ENCODE peak calls at places on chromosome 6, in nine cellular contexts. V is uterus, W is IMR-90, C is upper lobe of right lung, G is colonic mucosa, S is ascending aorta, Y is Peyer's patch, R is heart right ventricle, N is SJCRH30. I is an unnamed sample. For H3K9me3, the result is how much of the 10 kb centered on the place peaks cover.

GRCh38 chr6:111534366-111534765 is 51.3 kb upstream of the REV3L start:
- DNase-seq in V (peak), W (peak), C (no peak), G (peak), S (no peak), Y (no peak), R (peak), N (peak), I (no peak)

GRCh38 chr6:135935951-135936601 is 84.6 kb downstream of the PDE7B start:
- DNase-seq in V (no peak), W (peak), C (no peak), G (no peak), S (no peak), Y (no peak), R (no peak), N (no peak), I (no peak)

GRCh38 chr6:78438135-78438534 is 429.2 kb upstream of the IRAK1BP1 start:
- DNase-seq in V (no peak), W (no peak), C (no peak), G (no peak), S (no peak), Y (no peak), R (no peak), N (no peak), I (no peak)

GRCh38 chr6:21384211-21384610 is 209.3 kb upstream of the SOX4 start:
- DNase-seq in V (no peak), W (no peak), C (no peak), G (no peak), S (no peak), Y (no peak), R (no peak), N (no peak), I (no peak)

GRCh38 chr6:399785-400517 is 8.4 kb downstream of the IRF4 start:
- DNase-seq in V (no peak), W (no peak), C (no peak), G (no peak), S (no peak), Y (no peak), R (no peak), N (no peak), I (no peak)

GRCh38 chr6:140537834-140538680 is 1163.6 kb upstream of the CITED2 start:
- DNase-seq in V (peak), W (peak), C (no peak), G (no peak), S (no peak), Y (no peak), R (no peak), N (peak), I (no peak)

GRCh38 chr6:3584611-3585010 is 127.8 kb upstream of the SLC22A23 start:
- DNase-seq in V (no peak), W (no peak), C (no peak), G (no peak), S (no peak), Y (no peak), R (no peak), N (no peak), I (no peak)

GRCh38 chr6:56534680-56535419 is 107.8 kb downstream of the DST start:
- DNase-seq in V (no peak), W (no peak), C (no peak), G (no peak), S (no peak), Y (no peak), R (no peak), N (no peak), I (no peak)

GRCh38 chr6:13229205-13230085 is 98.9 kb downstream of the TBC1D7 start:
- DNase-seq in V (no peak), W (no peak), C (no peak), G (no peak), S (no peak), Y (peak), R (no peak), N (peak), I (no peak)

GRCh38 chr6:24140572-24140971 is 14.6 kb downstream of the NRSN1 start:
- DNase-seq in V (peak), W (no peak), C (no peak), G (no peak), S (no peak), Y (no peak), R (peak), N (no peak), I (no peak)

GRCh38 chr6:39092124-39092523 is 22.9 kb downstream of the SAYSD1 start:
- DNase-seq in V (no peak), W (no peak), C (no peak), G (no peak), S (no peak), Y (no peak), R (no peak), N (no peak), I (no peak)

GRCh38 chr6:446418-447366 is 55.1 kb downstream of the IRF4 start:
- DNase-seq in V (no peak), W (no peak), C (no peak), G (no peak), S (no peak), Y (peak), R (no peak), N (no peak), I (peak)

GRCh38 chr6:16540804-16541752 is 220.2 kb downstream of the ATXN1 start:
- DNase-seq in V (peak), W (no peak), C (no peak), G (no peak), S (no peak), Y (no peak), R (peak), N (no peak), I (no peak)

GRCh38 chr6:69580696-69581095 is 216.1 kb downstream of the LMBRD1 start:
- DNase-seq in V (no peak), W (no peak), C (no peak), G (no peak), S (no peak), Y (no peak), R (no peak), N (no peak), I (no peak)
- H3K4me3 ChIP-seq in V (no peak), W (no peak), C (no peak), G (no peak), S (no peak), Y (no peak), R (no peak), N (no peak), I (no peak)

DNA sequence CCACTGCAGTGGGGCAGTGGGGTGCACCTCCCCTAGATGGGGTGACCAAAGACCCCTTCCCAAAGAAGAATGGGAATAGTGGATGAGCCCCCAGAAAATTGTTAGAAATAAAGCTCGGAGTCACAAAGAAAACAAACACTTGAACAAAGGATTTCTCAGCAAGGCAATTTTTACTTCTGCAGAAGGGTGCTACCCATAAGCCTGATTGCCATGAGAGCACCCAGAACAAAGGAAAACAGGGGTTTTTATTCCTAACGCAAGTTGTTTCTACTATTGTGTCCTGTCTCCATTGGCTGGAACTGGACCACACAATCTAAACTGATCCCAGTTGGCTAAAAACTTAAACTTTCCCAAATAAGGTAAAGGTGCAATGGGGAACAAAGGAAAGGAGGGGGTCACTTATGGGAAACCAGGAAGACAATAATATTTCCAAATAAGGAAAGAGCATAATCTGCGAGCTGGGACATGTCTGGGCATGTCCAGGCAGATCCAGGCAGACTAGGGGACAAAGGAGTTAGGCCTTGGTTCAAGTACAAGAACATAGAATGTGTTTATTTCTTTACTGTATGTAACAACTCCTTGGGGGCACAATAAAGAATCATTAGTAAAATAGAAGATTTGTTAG is 20.0 kb downstream of the HLA-B start:
- DNase-seq in V (no peak), W (no peak), C (no peak), G (no peak), S (no peak), Y (no peak), R (no peak), N (no peak), I (no peak)
- H3K9me3 ChIP-seq in V (under half), W (under half), C (under half), G (under half), S (under half), Y (under half), R (under half), N (under half), I (under half)

DNA sequence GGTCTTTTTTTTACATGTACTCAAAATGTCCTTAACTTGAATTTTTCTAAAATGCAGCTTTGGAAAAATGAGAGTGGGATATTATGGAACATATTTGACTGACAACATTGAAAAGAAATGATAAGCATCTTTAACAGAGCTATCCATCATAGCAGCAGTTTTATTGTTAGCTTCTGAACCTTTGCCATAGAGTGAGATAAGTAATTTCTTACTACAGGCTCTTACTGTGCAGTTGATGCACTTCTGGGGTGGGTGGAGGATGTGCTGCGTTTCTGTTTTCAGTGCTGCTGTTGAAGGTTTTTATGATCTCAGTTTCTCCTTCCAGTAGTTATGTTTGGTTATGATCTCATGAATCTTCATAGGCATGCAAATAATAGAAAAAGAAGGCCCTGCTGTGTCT is 267.0 kb downstream of the TMEM242 start:
- DNase-seq in V (no peak), W (no peak), C (no peak), G (no peak), S (no peak), Y (no peak), R (no peak), N (no peak), I (no peak)
- H3K27ac ChIP-seq in V (no peak), W (no peak), C (no peak), G (no peak), S (no peak), Y (no peak), R (no peak), N (no peak), I (no peak)

DNA sequence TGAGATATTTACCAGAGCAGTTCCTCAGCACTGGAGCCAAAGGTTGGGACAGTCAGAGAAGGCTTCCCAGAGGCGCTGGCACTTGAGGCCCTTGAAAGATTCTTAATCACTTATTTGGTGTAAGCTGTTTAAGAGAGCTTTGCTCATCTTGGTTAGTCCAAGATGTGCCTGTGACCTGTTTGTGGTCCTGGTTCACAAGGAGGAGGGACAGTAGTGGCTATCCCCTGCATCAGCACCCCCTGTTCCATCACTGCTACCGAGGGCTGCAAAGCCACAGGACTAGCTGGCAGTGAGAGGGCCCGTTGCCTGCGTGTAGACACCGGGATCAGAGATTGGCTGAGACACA is 35.7 kb downstream of the VEGFA start:
- DNase-seq in V (no peak), W (no peak), C (no peak), G (no peak), S (no peak), Y (no peak), R (no peak), N (no peak), I (no peak)
- H3K4me3 ChIP-seq in V (no peak), W (no peak), C (no peak), G (no peak), S (no peak), Y (no peak), R (no peak), N (no peak), I (no peak)

DNA sequence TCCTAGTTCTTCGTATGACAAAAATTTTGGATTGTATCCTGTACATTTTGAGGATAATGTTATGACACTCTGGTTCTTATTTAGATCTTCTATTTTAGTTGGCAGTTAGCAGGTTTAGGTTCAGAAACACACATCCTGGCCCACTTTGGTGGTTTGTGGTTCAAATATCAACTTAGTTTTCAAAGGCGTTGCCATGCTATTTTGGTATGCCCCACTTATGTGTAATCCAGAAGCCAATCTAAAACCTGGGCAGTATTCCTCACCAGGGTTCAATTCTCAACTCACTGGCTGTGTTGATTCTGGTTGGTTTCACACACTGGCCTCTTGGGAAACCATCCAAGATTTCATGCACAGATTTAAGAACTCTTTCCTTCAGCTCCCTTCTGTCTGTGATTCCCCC is 68.1 kb downstream of the NOX3 start:
- DNase-seq in V (no peak), W (no peak), C (no peak), G (no peak), S (no peak), Y (no peak), R (no peak), N (no peak), I (no peak)
- H3K9me3 ChIP-seq in V (under half), W (under half), C (under half), G (under half), S (under half), Y (under half), R (under half), N (under half), I (under half)

GRCh38 chr6:134600671-134601070 is 282.8 kb upstream of the SGK1 start:
- DNase-seq in V (no peak), W (no peak), C (no peak), G (no peak), S (no peak), Y (no peak), R (no peak), N (no peak), I (no peak)
- H3K27ac ChIP-seq in V (no peak), W (no peak), C (no peak), G (no peak), S (no peak), Y (no peak), R (no peak), N (no peak), I (no peak)

GRCh38 chr6:1929931-1930330 is 315.5 kb downstream of the GMDS start:
- DNase-seq in V (no peak), W (no peak), C (no peak), G (no peak), S (no peak), Y (no peak), R (no peak), N (no peak), I (no peak)
- H3K4me3 ChIP-seq in V (no peak), W (no peak), C (no peak), G (no peak), S (peak), Y (no peak), R (no peak), N (no peak), I (no peak)

GRCh38 chr6:166019214-166019613 is 148.4 kb downstream of the TBXT start:
- DNase-seq in V (no peak), W (no peak), C (no peak), G (no peak), S (no peak), Y (no peak), R (no peak), N (no peak), I (no peak)
- H3K9me3 ChIP-seq in V (under half), W (under half), C (under half), G (under half), S (under half), Y (under half), R (under half), N (under half), I (under half)

DNA sequence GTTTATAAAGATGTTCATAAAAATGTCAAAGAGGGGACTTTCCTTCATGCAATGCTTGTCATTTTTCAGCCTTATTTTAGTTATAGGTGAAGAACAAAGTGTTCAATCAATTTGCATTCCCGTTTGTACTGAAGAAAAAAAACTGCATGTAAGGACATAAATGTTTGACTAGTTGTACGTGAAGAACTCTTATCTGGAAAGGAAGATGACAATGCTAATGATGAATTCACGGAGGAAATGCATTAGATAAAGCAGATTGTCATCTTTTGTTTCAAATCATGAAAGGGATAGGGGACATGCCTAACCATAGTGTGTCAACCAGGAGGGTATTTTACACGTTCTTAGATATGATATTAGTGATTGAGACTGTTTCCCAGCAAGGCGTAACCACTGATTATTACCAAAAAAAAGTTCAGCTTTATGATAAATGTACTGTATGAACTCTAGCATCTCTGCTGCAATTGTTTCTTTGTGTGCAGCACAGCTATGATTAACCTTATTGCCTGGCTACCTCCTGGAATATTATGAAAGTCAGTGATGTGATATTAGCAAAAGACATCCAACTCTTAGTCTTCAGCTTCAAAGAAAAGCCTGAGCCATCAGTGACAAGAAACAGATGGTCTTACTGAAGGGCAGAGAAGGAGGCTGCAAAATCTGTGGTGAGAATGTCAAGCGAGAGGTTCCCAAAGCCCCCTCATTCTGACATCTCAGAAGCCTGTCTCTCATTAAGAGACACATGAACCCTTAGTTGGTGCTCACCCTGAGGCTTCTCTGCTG is 89.6 kb upstream of the TNFAIP3 start:
- DNase-seq in V (no peak), W (no peak), C (no peak), G (no peak), S (no peak), Y (no peak), R (no peak), N (peak), I (no peak)
- H3K27ac ChIP-seq in V (no peak), W (no peak), C (no peak), G (no peak), S (no peak), Y (no peak), R (no peak), N (peak), I (no peak)

GRCh38 chr6:31465185-31465536 is 32.8 kb upstream of the MICB start:
- DNase-seq in V (no peak), W (no peak), C (no peak), G (no peak), S (no peak), Y (no peak), R (no peak), N (no peak), I (no peak)
- H3K4me3 ChIP-seq in V (no peak), W (no peak), C (peak), G (peak), S (no peak), Y (no peak), R (peak), N (no peak), I (peak)